ENCODE peak calls at places on chromosome 2, in eight cellular contexts. B is AG04449; W is GM03348; Y is activated CD4-positive, alpha-beta T cell treated with anti-CD3 and anti-CD28 coated beads, Interleukin-2, amount 50 U/mL, for 1 hour; N is fibroblast of lung; L is B cell; E is COLO829; K is neural progenitor cell. S is an unnamed sample.

GRCh38 chr2:240881913-240882312 is 13.3 kb downstream of the AGXT start:
- DNase-seq in B (no peak), W (no peak), Y (no peak), N (no peak), L (no peak), E (no peak), K (no peak), S (no peak)

GRCh38 chr2:45265336-45265735 is 256.1 kb upstream of the SIX2 start:
- DNase-seq in B (no peak), W (no peak), Y (no peak), N (no peak), L (no peak), E (no peak), K (no peak), S (no peak)

GRCh38 chr2:193141-193552 is 70.7 kb downstream of the SH3YL1 start:
- DNase-seq in B (no peak), W (peak), Y (no peak), N (peak), L (no peak), E (no peak), K (no peak), S (no peak)

GRCh38 chr2:98026927-98027522 is 31.3 kb upstream of the TMEM131 start:
- DNase-seq in B (no peak), W (no peak), Y (no peak), N (no peak), L (peak), E (no peak), K (no peak), S (peak)

GRCh38 chr2:174981336-174981735 is 23.8 kb downstream of the CHN1 start:
- DNase-seq in B (no peak), W (peak), Y (no peak), N (no peak), L (no peak), E (no peak), K (no peak), S (no peak)

GRCh38 chr2:132804045-132804444 is 134.0 kb upstream of the LYPD1 start:
- DNase-seq in B (peak), W (peak), Y (no peak), N (peak), L (no peak), E (peak), K (no peak), S (no peak)

GRCh38 chr2:40531359-40531758 is 79.5 kb upstream of the SLC8A1 start:
- DNase-seq in B (no peak), W (no peak), Y (no peak), N (no peak), L (no peak), E (no peak), K (no peak), S (no peak)

GRCh38 chr2:116413659-116414058 is 1400.8 kb upstream of the DDX18 start:
- DNase-seq in B (no peak), W (peak), Y (no peak), N (no peak), L (no peak), E (no peak), K (no peak), S (no peak)

GRCh38 chr2:43199492-43200481 is 26.6 kb downstream of the ZFP36L2 start:
- DNase-seq in B (no peak), W (no peak), Y (no peak), N (peak), L (no peak), E (no peak), K (no peak), S (no peak)

GRCh38 chr2:159072795-159073194 is 104.4 kb downstream of the TANC1 start:
- DNase-seq in B (no peak), W (peak), Y (no peak), N (peak), L (no peak), E (no peak), K (no peak), S (no peak)

GRCh38 chr2:20141056-20141762 is 83.7 kb downstream of the SDC1 start:
- DNase-seq in B (peak), W (peak), Y (no peak), N (peak), L (no peak), E (peak), K (no peak), S (no peak)

GRCh38 chr2:208256192-208256782 is 1.4 kb upstream of the IDH1 start:
- DNase-seq in B (no peak), W (no peak), Y (no peak), N (no peak), L (peak), E (no peak), K (peak), S (no peak)